ENCODE peak calls at places on chromosome 1, in six cellular contexts. A, H, W, X, F and G are unnamed samples.
A peak's percentile ranks its signal among the peaks of the same experiment; 100 is the strongest.

GRCh38 chr1:109216662-109217061 is 2.9 kb downstream of the SARS1 start:
- DNase-seq in A (no peak), H (no peak), W (no peak), X (no peak), F (no peak), G (no peak)

GRCh38 chr1:234710936-234711335 is 101.0 kb upstream of the IRF2BP2 start:
- DNase-seq in A (no peak), H (no peak), W (no peak), X (no peak), F (no peak), G (no peak)

GRCh38 chr1:200379431-200379755 is 30.4 kb downstream of the ZNF281 start:
- DNase-seq in A (peak; percentile 21), H (peak; percentile 98), W (no peak), X (no peak), F (no peak), G (no peak)

GRCh38 chr1:94335950-94336349 is 82.2 kb upstream of the ABCD3 start:
- DNase-seq in A (peak; percentile 90), H (peak; percentile 93), W (no peak), X (peak; percentile 12), F (peak; percentile 70), G (no peak)

GRCh38 chr1:184210048-184210447 is 158.5 kb downstream of the TSEN15 start:
- DNase-seq in A (peak; percentile 19), H (peak; percentile 95), W (no peak), X (no peak), F (no peak), G (no peak)

GRCh38 chr1:242454262-242455051 is 70.0 kb downstream of the PLD5 start:
- DNase-seq in A (peak; percentile 59), H (peak; percentile 62), W (no peak), X (no peak), F (peak; percentile 49), G (no peak)

GRCh38 chr1:103523346-103523745 is 2.2 kb upstream of the RNPC3 start:
- DNase-seq in A (no peak), H (no peak), W (no peak), X (no peak), F (no peak), G (no peak)

GRCh38 chr1:85427358-85427757 is 37.6 kb downstream of the DDAH1 start:
- DNase-seq in A (no peak), H (no peak), W (no peak), X (no peak), F (no peak), G (no peak)

GRCh38 chr1:36922071-36922470 is 112.2 kb downstream of the GRIK3 start:
- DNase-seq in A (no peak), H (no peak), W (no peak), X (no peak), F (no peak), G (no peak)

GRCh38 chr1:95475686-95476457 is 241.9 kb downstream of the RWDD3 start:
- DNase-seq in A (no peak), H (no peak), W (no peak), X (no peak), F (no peak), G (no peak)

GRCh38 chr1:215497516-215497915 is 69.6 kb upstream of the KCTD3 start:
- DNase-seq in A (no peak), H (no peak), W (no peak), X (no peak), F (peak; percentile 6), G (no peak)